ENCODE peak calls at places on chromosome 12, in five cellular contexts. X, G, N, J and S are unnamed samples.

GRCh38 chr12:132147423-132148367 is 3.4 kb downstream of the NOC4L start:
- DNase-seq in X (no peak), G (no peak), N (no peak), J (no peak), S (no peak)

GRCh38 chr12:84973026-84973425 is 60.4 kb upstream of the SLC6A15 start:
- DNase-seq in X (no peak), G (no peak), N (no peak), J (no peak), S (no peak)

GRCh38 chr12:132514838-132515237 is 24.9 kb downstream of the FBRSL1 start:
- DNase-seq in X (no peak), G (no peak), N (no peak), J (no peak), S (no peak)

GRCh38 chr12:13052414-13052813 is 8.2 kb downstream of the FAM234B start:
- DNase-seq in X (no peak), G (no peak), N (no peak), J (no peak), S (no peak)

GRCh38 chr12:65986047-65986446 is 144.5 kb downstream of the LLPH start:
- DNase-seq in X (no peak), G (no peak), N (no peak), J (no peak), S (no peak)

GRCh38 chr12:87575906-87576305 is 453.3 kb downstream of the C12orf50 start:
- DNase-seq in X (no peak), G (peak), N (no peak), J (no peak), S (no peak)

GRCh38 chr12:50725011-50725899 is 38.6 kb upstream of the ATF1 start:
- DNase-seq in X (no peak), G (no peak), N (no peak), J (no peak), S (no peak)

GRCh38 chr12:49783917-49784676 is 42.7 kb downstream of the TMBIM6 start:
- DNase-seq in X (no peak), G (no peak), N (no peak), J (no peak), S (no peak)

GRCh38 chr12:88361493-88361892 is 218.8 kb downstream of the KITLG start:
- DNase-seq in X (no peak), G (no peak), N (no peak), J (peak), S (no peak)

GRCh38 chr12:52691765-52692150 is 11.6 kb upstream of the KRT1 start:
- DNase-seq in X (no peak), G (no peak), N (no peak), J (no peak), S (no peak)

GRCh38 chr12:115079760-115080159 is 395.8 kb upstream of the TBX3 start:
- DNase-seq in X (no peak), G (no peak), N (peak), J (peak), S (no peak)

GRCh38 chr12:47768323-47768811 is 4.7 kb upstream of the SLC48A1 start:
- DNase-seq in X (no peak), G (no peak), N (no peak), J (peak), S (no peak)
- H3K27ac ChIP-seq in X (no peak), G (no peak), N (no peak), J (no peak), S (no peak)

GRCh38 chr12:54389139-54389508 is 4.6 kb upstream of the ZNF385A start:
- DNase-seq in X (no peak), G (no peak), N (no peak), J (no peak), S (no peak)

GRCh38 chr12:54390668-54391551 is 6.4 kb upstream of the ZNF385A start:
- DNase-seq in X (no peak), G (peak), N (peak), J (peak), S (peak)

GRCh38 chr12:54388214-54389138 is 3.9 kb upstream of the ZNF385A start:
- DNase-seq in X (peak), G (no peak), N (peak), J (no peak), S (no peak)

GRCh38 chr12:54389536-54390175 is 5.1 kb upstream of the ZNF385A start:
- DNase-seq in X (no peak), G (no peak), N (no peak), J (no peak), S (no peak)

GRCh38 chr12:54390176-54390667 is 5.7 kb upstream of the ZNF385A start:
- DNase-seq in X (no peak), G (peak), N (peak), J (peak), S (no peak)
- H3K4me3 ChIP-seq in X (peak), G (peak), N (peak), J (peak), S (no peak)

GRCh38 chr12:124451637-124452243 is 115.7 kb downstream of the NCOR2 start:
- DNase-seq in X (no peak), G (no peak), N (no peak), J (no peak), S (no peak)
- H3K27ac ChIP-seq in X (no peak), G (no peak), N (no peak), J (no peak), S (no peak)

GRCh38 chr12:8916154-8916553 is 1.8 kb downstream of the PHC1 start:
- DNase-seq in X (no peak), G (no peak), N (no peak), J (no peak), S (no peak)
- H3K4me3 ChIP-seq in X (peak), G (peak), N (no peak), J (no peak), S (no peak)

GRCh38 chr12:18145924-18146323 is 55.9 kb upstream of the RERGL start:
- DNase-seq in X (peak), G (no peak), N (no peak), J (no peak), S (no peak)

GRCh38 chr12:18148961-18149360 is 59.0 kb upstream of the RERGL start:
- DNase-seq in X (no peak), G (no peak), N (no peak), J (no peak), S (no peak)

GRCh38 chr12:18141583-18141982 is 51.6 kb upstream of the RERGL start:
- DNase-seq in X (no peak), G (no peak), N (no peak), J (peak), S (no peak)

GRCh38 chr12:18151036-18151435 is 61.0 kb upstream of the RERGL start:
- DNase-seq in X (no peak), G (no peak), N (no peak), J (no peak), S (no peak)

DNA sequence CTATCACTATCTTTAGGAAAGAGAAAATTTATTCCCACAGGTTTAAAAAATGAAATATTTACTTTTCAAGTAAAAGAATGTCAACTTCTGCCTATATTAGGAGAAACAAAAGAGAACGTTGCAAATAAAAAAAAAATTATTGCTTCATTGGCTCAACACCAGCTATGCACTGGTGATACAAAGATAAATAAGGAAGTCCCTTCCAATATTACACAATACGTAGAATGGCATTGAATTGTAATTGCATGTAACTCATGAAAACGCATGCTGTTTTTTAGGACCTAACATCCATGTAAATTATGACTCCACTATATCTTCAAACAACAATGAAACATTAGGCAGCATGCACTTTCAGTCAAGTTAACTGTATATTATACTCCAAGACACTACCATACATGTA is 56.4 kb upstream of the RERGL start:
- DNase-seq in X (no peak), G (no peak), N (no peak), J (no peak), S (no peak)
- H3K27ac ChIP-seq in X (peak), G (no peak), N (no peak), J (no peak), S (no peak)

DNA sequence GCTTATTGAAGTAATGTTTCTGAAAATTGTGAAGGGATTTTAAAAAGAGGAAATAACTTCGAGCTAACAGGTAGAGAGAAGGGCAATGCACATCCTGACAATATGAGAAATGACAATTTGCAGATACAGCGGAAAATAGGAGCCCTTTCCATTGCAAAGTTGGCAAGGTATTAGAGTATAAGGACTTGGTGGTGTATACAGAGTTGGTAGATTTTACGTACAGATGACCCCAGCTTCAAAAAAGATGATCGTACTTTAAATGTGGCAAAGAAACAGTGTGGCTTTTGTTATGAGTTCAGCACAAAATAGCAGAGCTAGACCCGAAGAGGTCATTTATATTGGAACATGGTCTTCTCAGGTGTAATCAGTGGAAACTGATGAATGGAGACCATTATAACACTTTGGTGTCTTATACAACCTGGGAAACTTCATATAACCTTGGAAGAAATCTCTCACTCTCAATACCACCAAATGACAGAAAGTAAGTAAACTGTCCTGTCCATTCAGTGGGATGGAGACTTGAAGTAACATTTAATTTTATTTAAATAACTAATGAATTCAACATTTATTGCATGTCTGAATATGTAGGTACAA is 2.3 kb downstream of the CLEC2B start:
- DNase-seq in X (no peak), G (no peak), N (no peak), J (no peak), S (no peak)
- H3K4me3 ChIP-seq in X (peak), G (no peak), N (no peak), J (no peak), S (peak)

GRCh38 chr12:28034271-28034670 is 61.7 kb upstream of the PTHLH start:
- DNase-seq in X (no peak), G (no peak), N (no peak), J (no peak), S (no peak)
- H3K27ac ChIP-seq in X (peak), G (no peak), N (no peak), J (peak), S (no peak)

GRCh38 chr12:32446306-32447119 is 47.2 kb downstream of the FGD4 start:
- DNase-seq in X (no peak), G (no peak), N (peak), J (no peak), S (no peak)

GRCh38 chr12:32445356-32445755 is 46.0 kb downstream of the FGD4 start:
- DNase-seq in X (no peak), G (no peak), N (no peak), J (no peak), S (no peak)

GRCh38 chr12:32443491-32443890 is 44.1 kb downstream of the FGD4 start:
- DNase-seq in X (no peak), G (no peak), N (no peak), J (no peak), S (no peak)

GRCh38 chr12:32448581-32448980 is 49.2 kb downstream of the FGD4 start:
- DNase-seq in X (no peak), G (peak), N (no peak), J (peak), S (no peak)

DNA sequence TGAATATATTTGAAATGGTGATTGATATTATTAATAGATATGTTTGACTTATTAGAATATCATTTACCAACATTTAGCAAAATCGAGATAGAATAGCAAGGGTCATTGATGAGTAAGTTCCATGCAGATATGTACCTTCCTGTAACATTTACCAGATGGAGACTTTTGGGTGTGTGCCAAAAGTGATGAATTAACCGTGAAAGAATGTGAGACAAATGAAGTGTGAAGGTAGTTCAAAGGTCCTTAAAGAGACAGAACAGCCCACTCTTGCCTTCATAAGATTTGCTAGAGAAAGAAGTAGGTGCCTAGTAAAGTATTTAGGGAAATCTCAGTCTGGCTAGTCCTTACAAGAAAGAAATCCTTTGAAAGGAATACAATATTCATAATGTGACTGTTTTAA is 45.5 kb downstream of the FGD4 start:
- DNase-seq in X (no peak), G (peak), N (peak), J (peak), S (no peak)
- H3K4me3 ChIP-seq in X (no peak), G (no peak), N (no peak), J (no peak), S (no peak)

DNA sequence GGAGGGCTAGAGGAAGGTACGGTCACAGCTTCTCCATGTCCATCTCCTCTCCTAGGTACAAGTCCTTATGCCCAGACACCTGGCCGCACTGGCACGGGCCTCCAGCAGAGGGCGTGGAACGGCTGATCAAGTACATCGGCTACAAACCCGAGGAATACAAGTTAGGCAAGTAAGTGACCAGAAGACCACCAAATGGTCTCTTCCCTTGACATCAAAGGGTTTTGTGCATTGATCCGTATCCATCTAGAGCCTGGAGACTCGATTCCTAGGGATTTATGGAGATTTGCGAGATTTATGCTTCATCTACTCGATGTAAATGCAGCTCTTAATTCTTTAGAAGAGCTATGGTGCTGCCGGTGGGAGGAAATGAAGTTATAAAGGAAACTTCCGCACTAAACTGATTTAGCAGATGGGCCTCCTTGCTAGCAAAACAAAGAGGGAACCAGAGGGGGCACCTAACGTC is 44.2 kb downstream of the KCTD10 start:
- DNase-seq in X (peak), G (peak), N (peak), J (peak), S (peak)
- H3K27ac ChIP-seq in X (no peak), G (no peak), N (no peak), J (peak), S (no peak)